ENCODE peak calls at places on chromosomes 7 and 10, in five cellular contexts. H is AG09319, I is tibial nerve, M is omental fat pad, X is GM12865. B is an unnamed sample.

GRCh38 chr10:17779761-17780160 is 27.8 kb downstream of the TMEM236 start:
- DNase-seq in H (no peak), I (peak), X (no peak), M (no peak), B (no peak)

GRCh38 chr7:134547738-134548054 is 1.2 kb upstream of the AKR1B15 start:
- DNase-seq in X (peak), M (peak), H (no peak), I (no peak), B (peak)

GRCh38 chr7:100163871-100164270 is 4.5 kb downstream of the GAL3ST4 start:
- DNase-seq in M (no peak), H (no peak), X (no peak), I (no peak), B (no peak)

GRCh38 chr7:137135654-137136350 is 207.7 kb downstream of the PTN start:
- DNase-seq in M (no peak), X (no peak), H (no peak), I (no peak), B (no peak)

GRCh38 chr10:63697956-63698814 is 177.0 kb downstream of the REEP3 start:
- DNase-seq in M (no peak), H (no peak), I (no peak), X (peak), B (no peak)

GRCh38 chr7:17626215-17626614 is 314.1 kb downstream of the SNX13 start:
- DNase-seq in M (no peak), I (no peak), H (no peak), X (no peak), B (no peak)

GRCh38 chr10:13450078-13450477 is 78.7 kb downstream of the BEND7 start:
- DNase-seq in M (no peak), I (no peak), H (no peak), X (no peak), B (no peak)

GRCh38 chr10:6231730-6232129 is 29.0 kb downstream of the PFKFB3 start:
- DNase-seq in X (no peak), M (no peak), H (no peak), I (no peak), B (no peak)

GRCh38 chr10:52951819-52952218 is 179.2 kb upstream of the MBL2 start:
- DNase-seq in I (peak), M (no peak), H (no peak), X (peak), B (peak)

DNA sequence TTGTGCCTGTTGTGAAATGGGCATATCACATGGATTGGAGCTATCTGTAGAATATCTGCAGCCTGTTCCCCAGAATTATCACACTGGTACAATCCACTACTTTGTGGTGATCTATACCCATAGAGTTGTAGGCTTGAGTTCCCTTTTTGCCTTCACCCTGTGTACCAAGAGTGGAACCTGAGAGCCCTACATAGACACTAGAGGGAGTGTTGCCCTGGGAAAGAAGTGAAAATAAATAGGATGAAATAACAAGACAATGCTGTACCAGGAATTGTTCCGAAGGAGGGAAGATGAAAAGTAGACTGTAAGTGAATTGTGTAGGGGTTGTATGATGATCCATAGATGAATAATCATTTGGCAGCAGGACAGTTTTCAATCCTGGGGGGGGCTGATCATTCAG is 9.0 kb downstream of the SORCS3 start:
- DNase-seq in I (no peak), M (no peak), H (no peak), X (no peak), B (no peak)
- TF ChIP-seq CTCF in I (no peak), M (no peak), H (no peak), X (peak), B (no peak)

DNA sequence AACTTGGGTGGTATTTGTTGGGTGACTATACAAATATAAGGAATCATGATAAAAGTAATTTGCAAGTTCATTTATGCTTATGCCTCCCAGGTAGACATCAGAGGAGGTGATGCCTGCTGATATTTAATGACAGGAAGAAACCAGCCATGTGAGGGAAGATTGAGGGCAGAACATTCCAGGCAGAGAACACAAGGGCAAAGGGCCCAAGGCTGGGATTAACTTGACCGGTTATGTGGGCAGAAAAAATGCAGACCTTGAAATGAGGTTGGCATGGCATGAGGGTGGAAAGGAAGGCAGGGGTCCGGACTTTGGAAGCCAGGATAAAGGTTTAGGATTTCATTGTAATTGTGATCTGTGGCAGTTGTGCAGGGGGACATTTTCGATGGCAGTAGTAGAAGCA is 68.0 kb upstream of the MTPN start:
- DNase-seq in M (no peak), I (no peak), X (no peak), H (no peak), B (no peak)
- TF ChIP-seq CTCF in M (no peak), I (no peak), X (no peak), H (no peak), B (no peak)

DNA sequence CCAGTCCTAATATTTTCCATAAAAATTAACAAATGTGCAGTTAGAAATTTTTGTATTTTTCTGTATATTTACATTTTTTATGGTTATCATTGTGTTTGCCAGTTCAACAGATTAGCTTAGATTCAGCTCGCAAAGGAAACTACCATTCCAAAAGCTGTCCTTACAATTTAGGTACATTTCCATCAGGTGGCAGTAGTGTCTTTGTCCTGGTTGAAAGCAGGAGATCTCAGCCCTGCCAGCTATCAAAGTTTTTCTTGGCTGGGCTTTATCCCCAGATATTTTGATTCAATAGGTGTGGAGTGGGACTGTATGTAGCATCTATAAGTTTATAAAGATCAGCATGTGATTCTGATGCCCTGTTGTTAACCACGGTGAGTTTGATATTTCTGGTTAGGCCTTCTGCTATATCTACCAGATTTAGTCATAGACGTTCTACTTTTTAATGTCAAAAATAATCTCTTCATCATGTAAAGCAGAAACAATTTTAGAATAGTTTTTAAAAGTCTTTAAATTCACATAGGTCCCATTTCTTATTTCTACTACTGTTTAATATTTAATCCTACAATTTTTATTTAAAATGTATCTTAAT is 15.5 kb upstream of the ICA1 start:
- DNase-seq in M (no peak), H (no peak), X (peak), I (no peak), B (no peak)
- TF ChIP-seq CTCF in M (no peak), H (no peak), X (peak), I (no peak), B (no peak)

GRCh38 chr7:15199482-15199881 is 296.9 kb upstream of the DGKB start:
- DNase-seq in M (no peak), I (no peak), H (no peak), X (no peak), B (no peak)
- TF ChIP-seq CTCF in M (no peak), I (no peak), H (peak), X (no peak), B (peak)

DNA sequence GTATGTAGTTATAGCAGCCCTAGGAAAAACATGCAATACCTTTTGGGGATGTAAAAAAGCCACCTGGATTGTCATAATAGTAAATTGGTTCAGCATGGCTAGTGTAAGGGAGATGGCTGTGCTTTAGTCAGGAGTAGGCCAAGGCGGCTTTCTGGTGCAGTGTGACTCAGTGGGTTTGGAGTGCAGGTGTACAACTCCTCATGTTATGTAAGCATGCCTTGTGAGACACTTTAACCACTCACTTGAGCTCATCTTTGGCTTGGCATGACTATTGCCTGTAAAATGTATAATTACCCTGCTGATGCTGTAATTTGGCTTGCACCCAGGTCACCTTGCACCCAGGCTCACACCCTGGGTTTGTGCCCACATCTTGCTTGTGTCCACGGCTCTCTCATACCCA is 239.2 kb upstream of the GLI3 start:
- DNase-seq in H (no peak), M (no peak), I (no peak), X (no peak), B (no peak)
- TF ChIP-seq CTCF in H (no peak), M (no peak), I (no peak), X (no peak), B (no peak)

DNA sequence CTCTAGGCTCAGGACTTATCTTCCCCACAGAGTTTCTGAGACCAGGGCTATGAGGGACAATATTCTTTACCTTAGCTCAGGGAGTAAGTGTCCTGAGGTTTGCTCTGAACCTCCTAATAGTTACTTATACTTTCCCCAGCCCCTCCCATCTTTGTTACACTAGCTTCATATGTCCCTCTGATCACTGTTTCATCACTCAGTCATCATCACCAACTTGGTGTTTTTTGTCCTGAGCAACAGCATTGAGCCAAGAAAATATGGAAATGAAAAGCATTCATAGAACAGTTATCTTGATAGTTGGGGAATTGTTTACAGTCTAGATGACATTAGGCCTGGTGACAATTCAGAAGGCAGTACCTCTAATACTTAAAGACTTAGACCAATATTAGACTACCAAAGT is at the start of gene PRSS37:
- DNase-seq in X (no peak), M (no peak), H (no peak), I (no peak), B (no peak)
- TF ChIP-seq CTCF in X (no peak), M (no peak), H (no peak), I (no peak), B (no peak)

B was measured in mesothelial cell of epicardium.